ENCODE peak calls at places on chromosomes 6 and 20, in eight cellular contexts. One of them, this sample, is unnamed.

GRCh38 chr6:2307794-2308193 is 62.4 kb upstream of the GMDS start:
- DNase-seq in natural killer cell: no peak
- DNase-seq in GM12891: no peak
- DNase-seq in MCF 10A: no peak
- DNase-seq in endothelial cell of umbilical vein: no peak
- DNase-seq in HCEC 1CT: no peak
- DNase-seq in T follicular helper cell: no peak
- DNase-seq in endothelial cell: no peak
- DNase-seq in this sample: no peak

GRCh38 chr6:16402501-16402900 is 164.1 kb downstream of the GMPR start:
- DNase-seq in T follicular helper cell: no peak
- DNase-seq in MCF 10A: no peak
- DNase-seq in endothelial cell: no peak
- DNase-seq in endothelial cell of umbilical vein: peak; percentile 26
- DNase-seq in natural killer cell: no peak
- DNase-seq in HCEC 1CT: no peak
- DNase-seq in GM12891: no peak
- DNase-seq in this sample: no peak

GRCh38 chr6:30836957-30837356 is 47.4 kb upstream of the DDR1 start:
- DNase-seq in endothelial cell of umbilical vein: no peak
- DNase-seq in T follicular helper cell: no peak
- DNase-seq in natural killer cell: no peak
- DNase-seq in HCEC 1CT: no peak
- DNase-seq in endothelial cell: no peak
- DNase-seq in GM12891: no peak
- DNase-seq in MCF 10A: no peak
- DNase-seq in this sample: no peak

GRCh38 chr6:135972120-135972519 is 120.6 kb downstream of the PDE7B start:
- DNase-seq in natural killer cell: no peak
- DNase-seq in endothelial cell: no peak
- DNase-seq in GM12891: no peak
- DNase-seq in MCF 10A: no peak
- DNase-seq in HCEC 1CT: no peak
- DNase-seq in T follicular helper cell: no peak
- DNase-seq in endothelial cell of umbilical vein: no peak
- DNase-seq in this sample: no peak

GRCh38 chr6:3894535-3895302 is 45.5 kb downstream of the FAM50B start:
- DNase-seq in MCF 10A: no peak
- DNase-seq in natural killer cell: no peak
- DNase-seq in endothelial cell: no peak
- DNase-seq in endothelial cell of umbilical vein: no peak
- DNase-seq in T follicular helper cell: no peak
- DNase-seq in GM12891: no peak
- DNase-seq in HCEC 1CT: no peak
- DNase-seq in this sample: no peak

GRCh38 chr6:2471474-2471873 is 226.1 kb upstream of the GMDS start:
- DNase-seq in endothelial cell of umbilical vein: no peak
- DNase-seq in GM12891: no peak
- DNase-seq in MCF 10A: no peak
- DNase-seq in natural killer cell: no peak
- DNase-seq in T follicular helper cell: no peak
- DNase-seq in endothelial cell: no peak
- DNase-seq in HCEC 1CT: no peak
- DNase-seq in this sample: no peak

GRCh38 chr6:2103644-2104523 is 141.5 kb downstream of the GMDS start:
- DNase-seq in T follicular helper cell: no peak
- DNase-seq in natural killer cell: no peak
- DNase-seq in MCF 10A: peak; percentile 66
- DNase-seq in GM12891: no peak
- DNase-seq in endothelial cell: no peak
- DNase-seq in endothelial cell of umbilical vein: peak; percentile 84
- DNase-seq in HCEC 1CT: peak; percentile 55
- DNase-seq in this sample: no peak

GRCh38 chr20:58714340-58714922 is 21.8 kb downstream of the NPEPL1 start:
- DNase-seq in endothelial cell: peak; percentile 3
- DNase-seq in MCF 10A: no peak
- DNase-seq in endothelial cell of umbilical vein: no peak
- DNase-seq in T follicular helper cell: no peak
- DNase-seq in natural killer cell: peak; percentile 11
- DNase-seq in HCEC 1CT: no peak
- DNase-seq in GM12891: peak; percentile 6
- DNase-seq in this sample: peak; percentile 15

GRCh38 chr20:38034961-38035360 is 1.4 kb downstream of the RPRD1B start:
- DNase-seq in HCEC 1CT: peak; percentile 7
- DNase-seq in MCF 10A: no peak
- DNase-seq in endothelial cell of umbilical vein: no peak
- DNase-seq in natural killer cell: no peak
- DNase-seq in T follicular helper cell: no peak
- DNase-seq in GM12891: no peak
- DNase-seq in endothelial cell: no peak
- DNase-seq in this sample: no peak

GRCh38 chr6:117817992-117818391 is 89.1 kb upstream of the SLC35F1 start:
- DNase-seq in MCF 10A: no peak
- DNase-seq in endothelial cell of umbilical vein: no peak
- DNase-seq in HCEC 1CT: no peak
- DNase-seq in GM12891: no peak
- DNase-seq in endothelial cell: no peak
- DNase-seq in natural killer cell: no peak
- DNase-seq in T follicular helper cell: no peak
- DNase-seq in this sample: no peak

GRCh38 chr6:157574851-157575424 is 193.9 kb downstream of the ZDHHC14 start:
- DNase-seq in HCEC 1CT: no peak
- DNase-seq in T follicular helper cell: no peak
- DNase-seq in MCF 10A: no peak
- DNase-seq in endothelial cell of umbilical vein: no peak
- DNase-seq in natural killer cell: no peak
- DNase-seq in endothelial cell: no peak
- DNase-seq in GM12891: no peak
- DNase-seq in this sample: no peak

GRCh38 chr6:90294614-90294988 is 2.0 kb downstream of the BACH2 start:
- DNase-seq in MCF 10A: no peak
- DNase-seq in HCEC 1CT: no peak
- DNase-seq in endothelial cell of umbilical vein: no peak
- DNase-seq in T follicular helper cell: peak; percentile 30
- DNase-seq in natural killer cell: no peak
- DNase-seq in GM12891: no peak
- DNase-seq in endothelial cell: no peak
- DNase-seq in this sample: no peak

GRCh38 chr6:14037402-14038277 is 79.9 kb upstream of the CD83 start:
- DNase-seq in endothelial cell: no peak
- DNase-seq in T follicular helper cell: no peak
- DNase-seq in MCF 10A: peak; percentile 30
- DNase-seq in GM12891: no peak
- DNase-seq in HCEC 1CT: peak; percentile 85
- DNase-seq in endothelial cell of umbilical vein: no peak
- DNase-seq in natural killer cell: no peak
- DNase-seq in this sample: no peak

GRCh38 chr20:32282461-32282860 is 5.0 kb downstream of the KIF3B start:
- DNase-seq in endothelial cell: no peak
- DNase-seq in natural killer cell: no peak
- DNase-seq in HCEC 1CT: no peak
- DNase-seq in endothelial cell of umbilical vein: no peak
- DNase-seq in MCF 10A: no peak
- DNase-seq in T follicular helper cell: no peak
- DNase-seq in GM12891: no peak
- DNase-seq in this sample: peak; percentile 86

GRCh38 chr6:166691199-166691598 is 64.1 kb upstream of the RPS6KA2 start:
- DNase-seq in MCF 10A: peak; percentile 90
- DNase-seq in HCEC 1CT: no peak
- DNase-seq in natural killer cell: no peak
- DNase-seq in endothelial cell of umbilical vein: peak; percentile 88
- DNase-seq in GM12891: no peak
- DNase-seq in endothelial cell: no peak
- DNase-seq in T follicular helper cell: no peak
- DNase-seq in this sample: no peak

GRCh38 chr20:59814835-59815340 is 118.5 kb downstream of the SYCP2 start:
- DNase-seq in endothelial cell of umbilical vein: no peak
- DNase-seq in endothelial cell: no peak
- DNase-seq in GM12891: no peak
- DNase-seq in natural killer cell: no peak
- DNase-seq in MCF 10A: no peak
- DNase-seq in HCEC 1CT: no peak
- DNase-seq in T follicular helper cell: no peak
- DNase-seq in this sample: no peak